ENCODE peak calls at places on chromosomes 4 and X, in seven cellular contexts. N is PC-3, E is fibroblast of lung, X is mammary epithelial cell, T is HCT116, A is K562, L is GM23338. H is an unnamed sample.

GRCh38 chr4:117134386-117134785 is 49.0 kb upstream of the TRAM1L1 start:
- DNase-seq in N (peak), E (peak), X (peak), T (peak), A (no peak), L (peak), H (peak)

GRCh38 chr4:7389101-7389701 is 45.5 kb downstream of the PSAPL1 start:
- DNase-seq in N (no peak), E (no peak), X (no peak), T (no peak), A (no peak), L (no peak), H (no peak)

GRCh38 chr4:6693274-6694176 is at the start of gene S100P:
- DNase-seq in N (peak), E (no peak), X (no peak), T (no peak), A (no peak), L (no peak), H (no peak)

GRCh38 chr4:183256756-183257385 is 63.2 kb downstream of the CLDN22 start:
- DNase-seq in N (peak), E (peak), X (peak), T (peak), A (peak), L (peak), H (peak)

GRCh38 chr4:69518543-69519198 is 23.0 kb upstream of the UGT2B4 start:
- DNase-seq in N (no peak), E (no peak), X (no peak), T (no peak), A (no peak), L (no peak), H (no peak)

GRCh38 chr4:24513718-24514117 is 70.6 kb downstream of the DHX15 start:
- DNase-seq in N (no peak), E (no peak), X (no peak), T (no peak), A (no peak), L (no peak), H (no peak)

GRCh38 chr4:39658756-39659155 is 20.1 kb upstream of the SMIM14 start:
- DNase-seq in N (no peak), E (no peak), X (no peak), T (no peak), A (no peak), L (no peak), H (no peak)

GRCh38 chrX:33207056-33207455 is 4.3 kb downstream of the DMD start:
- DNase-seq in N (no peak), E (no peak), X (peak), T (no peak), A (no peak), L (no peak), H (no peak)

GRCh38 chr4:48215977-48216376 is 53.7 kb downstream of the TEC start:
- DNase-seq in N (no peak), E (no peak), X (no peak), T (no peak), A (no peak), L (no peak), H (no peak)

GRCh38 chrX:47687249-47687648 is 28.3 kb upstream of the UXT start:
- DNase-seq in N (peak), E (no peak), X (no peak), T (no peak), A (peak), L (no peak), H (no peak)

GRCh38 chrX:47166126-47166525 is 21.1 kb downstream of the RBM10 start:
- DNase-seq in N (no peak), E (no peak), X (no peak), T (no peak), A (no peak), L (no peak), H (no peak)

GRCh38 chr4:33493231-33493630 is 2751.1 kb downstream of the ARAP2 start:
- DNase-seq in N (peak), E (no peak), X (no peak), T (no peak), A (no peak), L (no peak), H (no peak)

GRCh38 chrX:42752730-42753129 is 25.2 kb downstream of the PPP1R2C start:
- DNase-seq in N (no peak), E (peak), X (no peak), T (no peak), A (no peak), L (peak), H (no peak)

GRCh38 chrX:45697591-45697990 is 496.9 kb upstream of the DIPK2B start:
- DNase-seq in N (peak), E (peak), X (peak), T (no peak), A (no peak), L (no peak), H (peak)

GRCh38 chr4:156329779-156330178 is 376.1 kb upstream of the CTSO start:
- DNase-seq in N (peak), E (no peak), X (no peak), T (no peak), A (no peak), L (no peak), H (no peak)

GRCh38 chr4:5774416-5775056 is 63.5 kb downstream of the EVC start:
- DNase-seq in N (no peak), E (no peak), X (no peak), T (no peak), A (no peak), L (no peak), H (peak)

GRCh38 chr4:79241846-79242245 is 84.0 kb downstream of the NAA11 start:
- DNase-seq in N (peak), E (peak), X (no peak), T (peak), A (no peak), L (peak), H (peak)

GRCh38 chrX:148871422-148872152 is 371.2 kb downstream of the AFF2 start:
- DNase-seq in N (no peak), E (peak), X (peak), T (no peak), A (no peak), L (no peak), H (no peak)

GRCh38 chr4:179626687-179627086 is 2184.4 kb upstream of the AGA start:
- DNase-seq in N (peak), E (no peak), X (no peak), T (no peak), A (no peak), L (peak), H (no peak)

GRCh38 chr4:61149278-61149677 is 50.8 kb upstream of the ADGRL3 start:
- DNase-seq in N (peak), E (peak), X (peak), T (no peak), A (no peak), L (no peak), H (no peak)

GRCh38 chr4:104747635-104748034 is 252.9 kb upstream of the CXXC4 start:
- DNase-seq in N (peak), E (peak), X (no peak), T (peak), A (no peak), L (no peak), H (no peak)

GRCh38 chrX:23901805-23902204 is 5.9 kb downstream of the APOO start:
- DNase-seq in N (peak), E (peak), X (peak), T (peak), A (peak), L (peak), H (peak)

GRCh38 chr4:139913398-139913990 is 240.5 kb downstream of the MAML3 start:
- DNase-seq in N (no peak), E (peak), X (no peak), T (no peak), A (no peak), L (no peak), H (no peak)

GRCh38 chr4:76514087-76514486 is 79.1 kb downstream of the SHROOM3 start:
- DNase-seq in N (no peak), E (no peak), X (no peak), T (no peak), A (no peak), L (no peak), H (no peak)

GRCh38 chr4:76512000-76512399 is 77.0 kb downstream of the SHROOM3 start:
- DNase-seq in N (no peak), E (no peak), X (no peak), T (no peak), A (no peak), L (no peak), H (no peak)

GRCh38 chr4:76518241-76518640 is 83.2 kb downstream of the SHROOM3 start:
- DNase-seq in N (no peak), E (peak), X (no peak), T (no peak), A (no peak), L (no peak), H (peak)

GRCh38 chr4:76513517-76513916 is 78.5 kb downstream of the SHROOM3 start:
- DNase-seq in N (peak), E (no peak), X (no peak), T (no peak), A (no peak), L (no peak), H (no peak)

GRCh38 chr4:76515975-76516853 is 81.2 kb downstream of the SHROOM3 start:
- DNase-seq in N (no peak), E (no peak), X (no peak), T (no peak), A (no peak), L (no peak), H (peak)
- TF ChIP-seq EZH2 in N (no peak), E (no peak), X (no peak), T (no peak), A (no peak), L (no peak), H (no peak)

DNA sequence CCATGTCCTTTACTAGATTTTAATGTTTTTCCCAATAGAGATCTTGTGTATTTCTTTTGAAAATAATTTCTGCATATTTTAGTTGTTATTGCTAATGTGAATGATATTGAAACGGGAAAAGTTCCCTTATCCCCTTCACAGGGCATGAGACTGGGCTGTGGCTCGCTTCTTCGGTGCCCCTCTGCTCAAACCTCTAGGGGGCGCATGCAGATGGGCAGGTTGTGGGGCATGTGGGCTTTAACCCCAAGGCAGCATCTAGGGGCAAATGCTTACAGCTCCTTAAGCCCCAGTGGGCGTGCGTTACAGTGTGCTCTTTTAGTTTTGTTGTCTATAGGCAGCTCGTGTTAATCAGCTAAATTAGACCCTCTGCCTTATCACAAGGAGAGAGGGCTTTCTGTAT is 194.7 kb downstream of the OPHN1 start:
- DNase-seq in N (peak), E (no peak), X (no peak), T (no peak), A (peak), L (peak), H (peak)
- TF ChIP-seq CTCF in N (peak), E (peak), X (peak), T (peak), A (peak), L (peak), H (peak)

GRCh38 chr4:3287271-3287971 is 5.4 kb upstream of the RGS12 start:
- DNase-seq in N (no peak), E (no peak), X (no peak), T (no peak), A (no peak), L (no peak), H (no peak)
- TF ChIP-seq EZH2 in N (no peak), E (no peak), X (no peak), T (no peak), A (no peak), L (no peak), H (no peak)

DNA sequence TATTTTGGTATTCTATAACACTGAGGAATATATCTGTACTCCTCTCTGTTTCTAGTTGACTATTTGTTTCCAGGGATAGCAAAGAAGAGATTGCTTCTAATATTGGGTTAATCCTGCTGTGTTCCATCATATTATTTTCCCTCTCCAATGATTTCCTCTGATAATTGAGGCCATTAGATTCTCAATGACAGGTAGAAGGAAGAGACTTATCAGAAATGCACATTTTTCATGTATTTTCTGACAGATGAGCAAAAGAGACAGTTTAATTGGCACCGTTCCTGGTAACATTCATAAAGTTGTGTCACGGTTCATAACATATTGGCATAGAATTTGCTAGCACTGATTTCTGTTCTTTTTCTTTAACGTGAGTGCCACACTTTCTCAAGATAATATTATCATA is 58.2 kb downstream of the NRK start:
- DNase-seq in N (no peak), E (no peak), X (no peak), T (no peak), A (no peak), L (no peak), H (no peak)
- TF ChIP-seq CTCF in N (no peak), E (no peak), X (no peak), T (no peak), A (no peak), L (no peak), H (no peak)

GRCh38 chr4:13539721-13540445 is 4.4 kb downstream of the NKX3-2 start:
- DNase-seq in N (no peak), E (no peak), X (no peak), T (no peak), A (no peak), L (peak), H (no peak)
- TF ChIP-seq EZH2 in N (no peak), E (peak), X (peak), T (no peak), A (no peak), L (peak), H (no peak)